ENCODE peak calls at places on chromosomes 3 and 15, in six cellular contexts. One of them, this sample, is unnamed.

GRCh38 chr15:29457729-29458128 is 188.1 kb upstream of the NSMCE3 start:
- DNase-seq in left ventricle myocardium inferior: no peak
- DNase-seq in lower lobe of right lung: no peak
- DNase-seq in adrenal gland: peak
- DNase-seq in brain microvascular endothelial cell: no peak
- DNase-seq in Peyer's patch: no peak
- DNase-seq in this sample: no peak

GRCh38 chr3:193805448-193805847 is 212.4 kb downstream of the OPA1 start:
- DNase-seq in brain microvascular endothelial cell: peak
- DNase-seq in lower lobe of right lung: no peak
- DNase-seq in left ventricle myocardium inferior: peak
- DNase-seq in adrenal gland: peak
- DNase-seq in Peyer's patch: peak
- DNase-seq in this sample: peak

GRCh38 chr3:88180398-88180999 is 30.7 kb downstream of the C3orf38 start:
- DNase-seq in adrenal gland: no peak
- DNase-seq in brain microvascular endothelial cell: peak
- DNase-seq in Peyer's patch: no peak
- DNase-seq in left ventricle myocardium inferior: no peak
- DNase-seq in lower lobe of right lung: no peak
- DNase-seq in this sample: no peak

GRCh38 chr3:89434621-89435380 is 327.4 kb downstream of the EPHA3 start:
- DNase-seq in lower lobe of right lung: no peak
- DNase-seq in brain microvascular endothelial cell: no peak
- DNase-seq in adrenal gland: no peak
- DNase-seq in Peyer's patch: no peak
- DNase-seq in left ventricle myocardium inferior: no peak
- DNase-seq in this sample: no peak

GRCh38 chr3:131526801-131527347 is 24.1 kb upstream of the MRPL3 start:
- DNase-seq in Peyer's patch: no peak
- DNase-seq in left ventricle myocardium inferior: peak
- DNase-seq in adrenal gland: peak
- DNase-seq in brain microvascular endothelial cell: peak
- DNase-seq in lower lobe of right lung: peak
- DNase-seq in this sample: no peak

GRCh38 chr3:183275418-183275817 is 22.4 kb downstream of the B3GNT5 start:
- DNase-seq in brain microvascular endothelial cell: peak
- DNase-seq in adrenal gland: no peak
- DNase-seq in left ventricle myocardium inferior: no peak
- DNase-seq in Peyer's patch: no peak
- DNase-seq in lower lobe of right lung: no peak
- DNase-seq in this sample: no peak

GRCh38 chr15:40762919-40763800 is 708 bp upstream of the GCHFR start:
- DNase-seq in left ventricle myocardium inferior: peak
- DNase-seq in lower lobe of right lung: peak
- DNase-seq in brain microvascular endothelial cell: no peak
- DNase-seq in Peyer's patch: peak
- DNase-seq in adrenal gland: peak
- DNase-seq in this sample: peak

GRCh38 chr15:48634934-48635333 is 10.6 kb downstream of the FBN1 start:
- DNase-seq in left ventricle myocardium inferior: no peak
- DNase-seq in Peyer's patch: no peak
- DNase-seq in adrenal gland: no peak
- DNase-seq in brain microvascular endothelial cell: peak
- DNase-seq in lower lobe of right lung: no peak
- DNase-seq in this sample: no peak

GRCh38 chr15:42014406-42014805 is 6.4 kb downstream of the PLA2G4E start:
- DNase-seq in adrenal gland: no peak
- DNase-seq in lower lobe of right lung: no peak
- DNase-seq in brain microvascular endothelial cell: no peak
- DNase-seq in Peyer's patch: no peak
- DNase-seq in left ventricle myocardium inferior: no peak
- DNase-seq in this sample: no peak

GRCh38 chr3:182364323-182364722 is 429.0 kb upstream of the ATP11B start:
- DNase-seq in adrenal gland: no peak
- DNase-seq in lower lobe of right lung: no peak
- DNase-seq in brain microvascular endothelial cell: no peak
- DNase-seq in Peyer's patch: no peak
- DNase-seq in left ventricle myocardium inferior: no peak
- DNase-seq in this sample: no peak

GRCh38 chr15:43095708-43096347 is 10.0 kb downstream of the UBR1 start:
- DNase-seq in lower lobe of right lung: no peak
- DNase-seq in adrenal gland: no peak
- DNase-seq in left ventricle myocardium inferior: no peak
- DNase-seq in brain microvascular endothelial cell: no peak
- DNase-seq in Peyer's patch: no peak
- DNase-seq in this sample: no peak

GRCh38 chr15:42182976-42183375 is 25.1 kb downstream of the VPS39 start:
- DNase-seq in Peyer's patch: no peak
- DNase-seq in left ventricle myocardium inferior: no peak
- DNase-seq in adrenal gland: no peak
- DNase-seq in brain microvascular endothelial cell: no peak
- DNase-seq in lower lobe of right lung: peak
- DNase-seq in this sample: no peak

GRCh38 chr3:187678869-187679268 is 8.7 kb upstream of the SST start:
- DNase-seq in adrenal gland: peak
- DNase-seq in left ventricle myocardium inferior: no peak
- DNase-seq in lower lobe of right lung: no peak
- DNase-seq in Peyer's patch: no peak
- DNase-seq in brain microvascular endothelial cell: peak
- DNase-seq in this sample: no peak

DNA sequence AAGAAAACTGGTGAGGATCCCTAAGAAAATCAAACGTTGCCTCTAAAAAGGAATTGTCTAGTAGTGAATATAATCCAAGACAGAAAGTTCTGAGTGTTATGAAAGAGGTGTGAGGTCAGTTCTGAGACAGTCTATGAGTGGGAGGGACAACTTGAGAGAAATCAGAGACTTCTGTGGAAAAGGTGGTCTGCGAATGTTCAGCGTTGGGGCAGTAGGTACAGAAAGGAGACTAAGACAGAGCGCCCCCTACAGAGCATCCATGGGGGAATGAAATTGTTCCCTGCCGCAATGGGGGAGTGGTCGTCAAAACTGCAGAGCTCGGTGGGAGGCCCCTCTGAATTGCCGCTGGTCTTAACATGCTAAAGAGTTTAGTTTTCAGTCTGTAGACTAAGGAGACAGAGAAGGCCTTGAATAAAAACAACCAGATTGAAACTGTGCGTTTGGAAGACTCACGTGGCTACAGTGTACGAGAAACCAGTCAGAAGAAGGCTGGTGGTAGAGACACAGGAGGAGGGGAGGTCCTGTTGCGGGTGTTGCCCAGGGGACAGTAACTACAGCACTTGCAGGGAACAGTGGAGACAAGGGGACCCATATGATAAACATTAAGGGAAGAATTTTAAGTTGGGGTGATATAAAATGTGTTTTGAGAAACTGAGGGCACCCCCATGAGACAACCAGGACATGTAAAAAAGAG is 6.9 kb downstream of the TNIK start:
- DNase-seq in left ventricle myocardium inferior: no peak
- DNase-seq in adrenal gland: no peak
- DNase-seq in brain microvascular endothelial cell: no peak
- DNase-seq in Peyer's patch: no peak
- DNase-seq in lower lobe of right lung: no peak
- DNase-seq in this sample: no peak
- TF ChIP-seq CTCF in left ventricle myocardium inferior: peak
- TF ChIP-seq CTCF in adrenal gland: no peak
- TF ChIP-seq CTCF in brain microvascular endothelial cell: peak
- TF ChIP-seq CTCF in Peyer's patch: no peak
- TF ChIP-seq CTCF in lower lobe of right lung: no peak
- TF ChIP-seq CTCF in this sample: no peak

GRCh38 chr3:49098429-49098828 is 4.6 kb upstream of the QRICH1 start:
- DNase-seq in lower lobe of right lung: peak
- DNase-seq in adrenal gland: peak
- DNase-seq in Peyer's patch: no peak
- DNase-seq in brain microvascular endothelial cell: no peak
- DNase-seq in left ventricle myocardium inferior: peak
- DNase-seq in this sample: no peak

GRCh38 chr3:49098910-49099630 is 5.2 kb upstream of the QRICH1 start:
- DNase-seq in left ventricle myocardium inferior: no peak
- DNase-seq in adrenal gland: no peak
- DNase-seq in lower lobe of right lung: peak
- DNase-seq in brain microvascular endothelial cell: no peak
- DNase-seq in Peyer's patch: no peak
- DNase-seq in this sample: no peak

GRCh38 chr3:49092948-49093852 is 671 bp downstream of the QRICH1 start:
- DNase-seq in left ventricle myocardium inferior: peak
- DNase-seq in adrenal gland: peak
- DNase-seq in brain microvascular endothelial cell: peak
- DNase-seq in Peyer's patch: peak
- DNase-seq in lower lobe of right lung: peak
- DNase-seq in this sample: peak

GRCh38 chr3:49093853-49094767 is at the start of gene QRICH1:
- DNase-seq in lower lobe of right lung: peak
- DNase-seq in adrenal gland: peak
- DNase-seq in brain microvascular endothelial cell: peak
- DNase-seq in Peyer's patch: peak
- DNase-seq in left ventricle myocardium inferior: peak
- DNase-seq in this sample: peak
- TF ChIP-seq CTCF in lower lobe of right lung: peak
- TF ChIP-seq CTCF in adrenal gland: peak
- TF ChIP-seq CTCF in brain microvascular endothelial cell: peak
- TF ChIP-seq CTCF in Peyer's patch: peak
- TF ChIP-seq CTCF in left ventricle myocardium inferior: peak
- TF ChIP-seq CTCF in this sample: no peak

GRCh38 chr3:11379238-11379823 is 107.1 kb downstream of the ATG7 start:
- DNase-seq in Peyer's patch: no peak
- DNase-seq in left ventricle myocardium inferior: no peak
- DNase-seq in brain microvascular endothelial cell: peak
- DNase-seq in adrenal gland: no peak
- DNase-seq in lower lobe of right lung: no peak
- DNase-seq in this sample: no peak
- TF ChIP-seq CTCF in Peyer's patch: no peak
- TF ChIP-seq CTCF in left ventricle myocardium inferior: peak
- TF ChIP-seq CTCF in brain microvascular endothelial cell: peak
- TF ChIP-seq CTCF in adrenal gland: peak
- TF ChIP-seq CTCF in lower lobe of right lung: peak
- TF ChIP-seq CTCF in this sample: peak

GRCh38 chr3:149494022-149494758 is 19.7 kb downstream of the TM4SF4 start:
- DNase-seq in adrenal gland: peak
- DNase-seq in left ventricle myocardium inferior: no peak
- DNase-seq in Peyer's patch: peak
- DNase-seq in lower lobe of right lung: peak
- DNase-seq in brain microvascular endothelial cell: peak
- DNase-seq in this sample: no peak
- TF ChIP-seq CTCF in adrenal gland: peak
- TF ChIP-seq CTCF in left ventricle myocardium inferior: peak
- TF ChIP-seq CTCF in Peyer's patch: peak
- TF ChIP-seq CTCF in lower lobe of right lung: peak
- TF ChIP-seq CTCF in brain microvascular endothelial cell: peak
- TF ChIP-seq CTCF in this sample: peak

GRCh38 chr3:119883461-119884160 is 101.7 kb downstream of the NR1I2 start:
- DNase-seq in brain microvascular endothelial cell: no peak
- DNase-seq in adrenal gland: no peak
- DNase-seq in Peyer's patch: no peak
- DNase-seq in left ventricle myocardium inferior: no peak
- DNase-seq in lower lobe of right lung: no peak
- DNase-seq in this sample: no peak
- TF ChIP-seq CTCF in brain microvascular endothelial cell: no peak
- TF ChIP-seq CTCF in adrenal gland: peak
- TF ChIP-seq CTCF in Peyer's patch: no peak
- TF ChIP-seq CTCF in left ventricle myocardium inferior: peak
- TF ChIP-seq CTCF in lower lobe of right lung: no peak
- TF ChIP-seq CTCF in this sample: no peak

GRCh38 chr3:5021571-5022092 is 42.4 kb downstream of the BHLHE40 start:
- DNase-seq in brain microvascular endothelial cell: peak
- DNase-seq in Peyer's patch: no peak
- DNase-seq in lower lobe of right lung: no peak
- DNase-seq in adrenal gland: no peak
- DNase-seq in left ventricle myocardium inferior: no peak
- DNase-seq in this sample: no peak
- TF ChIP-seq CTCF in brain microvascular endothelial cell: no peak
- TF ChIP-seq CTCF in Peyer's patch: no peak
- TF ChIP-seq CTCF in lower lobe of right lung: no peak
- TF ChIP-seq CTCF in adrenal gland: no peak
- TF ChIP-seq CTCF in left ventricle myocardium inferior: no peak
- TF ChIP-seq CTCF in this sample: no peak

GRCh38 chr3:133945696-133946095 is 50.0 kb upstream of the RAB6B start:
- DNase-seq in adrenal gland: no peak
- DNase-seq in brain microvascular endothelial cell: no peak
- DNase-seq in left ventricle myocardium inferior: no peak
- DNase-seq in lower lobe of right lung: no peak
- DNase-seq in Peyer's patch: no peak
- DNase-seq in this sample: no peak
- TF ChIP-seq CTCF in adrenal gland: no peak
- TF ChIP-seq CTCF in brain microvascular endothelial cell: no peak
- TF ChIP-seq CTCF in left ventricle myocardium inferior: no peak
- TF ChIP-seq CTCF in lower lobe of right lung: no peak
- TF ChIP-seq CTCF in Peyer's patch: no peak
- TF ChIP-seq CTCF in this sample: no peak

DNA sequence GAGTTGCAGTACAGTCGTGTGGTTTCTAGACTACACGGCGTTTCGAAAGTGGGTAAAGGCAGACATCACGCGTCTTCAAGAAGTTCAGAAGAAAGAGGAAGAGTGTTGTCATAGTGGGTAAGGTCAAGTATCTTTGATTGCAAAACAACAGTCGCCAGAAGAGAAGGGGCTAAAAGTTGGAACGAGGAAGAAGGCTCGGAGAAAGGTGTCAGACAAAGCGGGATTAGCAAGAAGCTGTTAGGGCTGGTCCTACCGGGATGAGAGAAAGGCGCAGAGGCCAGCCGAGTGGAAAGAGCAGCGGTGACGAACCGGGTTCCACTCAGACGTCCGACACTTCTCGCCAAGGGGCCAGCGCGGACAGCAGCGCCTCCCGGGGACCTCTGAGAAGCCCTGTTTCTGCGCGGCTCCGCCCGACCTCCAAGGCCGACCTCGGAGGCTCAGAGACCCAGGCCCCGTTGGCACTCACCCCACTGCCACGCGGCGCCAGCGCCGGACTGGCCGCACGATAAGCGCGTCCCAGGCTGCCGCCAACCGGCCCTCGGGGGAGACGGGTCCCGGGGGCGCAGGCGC is 480 bp downstream of the ADPGK start:
- DNase-seq in left ventricle myocardium inferior: peak
- DNase-seq in brain microvascular endothelial cell: no peak
- DNase-seq in adrenal gland: peak
- DNase-seq in lower lobe of right lung: peak
- DNase-seq in Peyer's patch: peak
- DNase-seq in this sample: no peak
- TF ChIP-seq CTCF in left ventricle myocardium inferior: no peak
- TF ChIP-seq CTCF in brain microvascular endothelial cell: no peak
- TF ChIP-seq CTCF in adrenal gland: no peak
- TF ChIP-seq CTCF in lower lobe of right lung: peak
- TF ChIP-seq CTCF in Peyer's patch: no peak
- TF ChIP-seq CTCF in this sample: no peak

This sample was measured in omental fat pad.